ENCODE peak calls at places on chromosome 11, in four cellular contexts. P is neural progenitor cell, U is kidney, T is PC-3. A is an unnamed sample.

GRCh38 chr11:130162733-130163132 is 3.2 kb downstream of the ST14 start:
- DNase-seq in P (no peak), U (no peak), T (no peak), A (no peak)

GRCh38 chr11:65442952-65443351 is 20.4 kb downstream of the NEAT1 start:
- DNase-seq in P (no peak), U (peak; percentile 22), T (peak; percentile 2), A (peak; percentile 37)

GRCh38 chr11:61895046-61895717 is 3.8 kb upstream of the FADS3 start:
- DNase-seq in P (no peak), U (no peak), T (no peak), A (no peak)

GRCh38 chr11:14905104-14906033 is 13.3 kb upstream of the CYP2R1 start:
- DNase-seq in P (peak; percentile 67), U (peak; percentile 82), T (no peak), A (no peak)

GRCh38 chr11:123525511-123525918 is 95.4 kb downstream of the GRAMD1B start:
- DNase-seq in P (peak; percentile 39), U (no peak), T (no peak), A (no peak)

GRCh38 chr11:64531422-64531821 is 59.6 kb upstream of the SLC22A12 start:
- DNase-seq in P (no peak), U (peak; percentile 7), T (no peak), A (no peak)

GRCh38 chr11:128525411-128526243 is 61.7 kb downstream of the ETS1 start:
- DNase-seq in P (peak; percentile 60), U (no peak), T (peak; percentile 86), A (peak; percentile 44)

GRCh38 chr11:4636962-4637661 is at the start of gene OR51D1:
- DNase-seq in P (peak; percentile 86), U (peak; percentile 79), T (peak; percentile 73), A (peak; percentile 72)

GRCh38 chr11:102429691-102430090 is 22.9 kb downstream of the TMEM123 start:
- DNase-seq in P (no peak), U (no peak), T (no peak), A (no peak)

GRCh38 chr11:12769834-12770345 is 95.7 kb downstream of the TEAD1 start:
- DNase-seq in P (no peak), U (no peak), T (peak; percentile 82), A (peak; percentile 71)

GRCh38 chr11:15493066-15493465 is 378.3 kb downstream of the INSC start:
- DNase-seq in P (no peak), U (no peak), T (no peak), A (peak; percentile 33)

GRCh38 chr11:74479340-74480123 is 12.2 kb upstream of the KCNE3 start:
- DNase-seq in P (no peak), U (no peak), T (no peak), A (no peak)

GRCh38 chr11:59008942-59009341 is 69.7 kb downstream of the GLYATL1 start:
- DNase-seq in P (no peak), U (no peak), T (no peak), A (no peak)

GRCh38 chr11:134532176-134532920 is 120.3 kb upstream of the B3GAT1 start:
- DNase-seq in P (peak; percentile 71), U (peak; percentile 62), T (no peak), A (no peak)

GRCh38 chr11:11349870-11350325 is 3.2 kb downstream of the CSNK2A3 start:
- DNase-seq in P (no peak), U (no peak), T (peak; percentile 70), A (peak; percentile 50)

GRCh38 chr11:70872950-70873735 is 379.2 kb downstream of the SHANK2 start:
- DNase-seq in P (peak; percentile 36), U (no peak), T (no peak), A (no peak)

GRCh38 chr11:64206457-64207246 is at the start of gene FERMT3:
- DNase-seq in P (no peak), U (peak; percentile 90), T (no peak), A (no peak)

GRCh38 chr11:128498846-128499245 is 88.5 kb downstream of the ETS1 start:
- DNase-seq in P (no peak), U (no peak), T (no peak), A (peak; percentile 81)

GRCh38 chr11:64028398-64029115 is 7.2 kb upstream of the FLRT1 start:
- DNase-seq in P (peak; percentile 96), U (no peak), T (no peak), A (no peak)

DNA sequence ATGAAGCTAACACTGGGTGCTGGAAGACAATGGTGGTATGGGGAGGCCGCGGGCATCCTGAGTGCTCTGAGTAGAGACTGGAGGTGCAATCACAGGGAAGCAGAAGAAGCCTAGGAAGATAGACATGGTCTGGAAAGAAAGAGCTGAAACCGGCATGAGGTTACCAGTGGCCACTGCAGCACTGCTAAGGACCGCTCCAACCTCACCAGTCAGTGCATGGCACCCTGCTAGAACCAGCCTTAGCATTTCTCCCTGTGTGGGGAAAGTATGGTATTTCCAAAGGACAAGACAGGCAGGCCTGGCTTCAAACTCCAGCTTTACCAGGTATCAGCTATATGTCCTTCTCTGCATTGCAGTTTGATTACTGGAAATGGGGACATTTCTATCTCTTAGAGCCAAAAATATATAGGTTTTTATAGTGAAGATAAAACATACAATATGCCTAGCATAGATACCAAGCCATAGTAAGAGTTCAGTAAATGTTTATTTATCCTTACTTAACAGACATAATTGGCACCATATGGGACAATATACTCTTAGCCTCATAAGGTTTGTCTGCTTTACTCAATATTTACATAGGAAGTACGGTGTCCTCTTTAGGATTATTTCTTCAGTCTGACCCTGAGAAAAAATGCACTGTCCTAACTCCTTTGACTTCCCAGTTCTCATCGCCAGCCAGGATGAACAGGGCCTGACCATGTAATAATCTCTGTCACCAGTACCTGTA is 231.1 kb downstream of the TENM4 start:
- DNase-seq in P (no peak), U (no peak), T (peak; percentile 17), A (no peak)
- H3K27ac ChIP-seq in P (no peak overlapping the region), U (no peak overlapping the region), T (no peak overlapping the region), A (no peak overlapping the region)

DNA sequence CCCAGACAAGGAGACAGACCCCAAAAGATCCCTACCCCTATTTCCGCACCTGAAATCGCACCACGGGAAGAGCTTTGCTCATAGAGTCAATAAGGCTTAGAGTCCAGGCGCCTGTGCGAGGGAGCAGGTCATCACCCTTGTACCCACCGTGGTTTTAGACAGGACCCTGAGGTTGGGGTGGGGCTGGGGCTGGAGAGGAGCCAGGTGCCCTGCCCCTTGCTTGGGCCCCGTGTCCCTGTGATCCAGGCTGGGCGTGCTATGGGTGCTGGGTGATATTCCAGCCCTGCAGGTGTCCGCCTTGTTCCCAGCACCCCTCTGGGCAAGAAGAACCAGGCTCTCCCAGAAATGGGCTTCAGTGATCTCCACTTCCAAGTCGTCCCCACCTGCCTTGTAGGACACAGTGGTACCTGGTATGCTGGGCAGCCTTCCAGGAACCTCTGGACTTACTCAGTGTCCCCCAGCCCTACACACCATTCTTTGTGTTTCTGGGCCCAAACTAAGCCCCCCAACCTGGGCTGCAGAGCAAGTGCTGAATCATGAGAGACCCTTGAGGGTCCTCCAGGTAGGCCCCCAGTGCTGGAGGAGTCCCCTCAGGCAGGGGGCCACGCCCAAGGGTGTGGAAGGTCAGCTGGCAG is 4.5 kb downstream of the CD81 start:
- DNase-seq in P (no peak), U (peak; percentile 77), T (no peak), A (no peak)
- H3K27ac ChIP-seq in P (no peak overlapping the region), U (peak overlapping the region; percentile 89), T (no peak overlapping the region), A (no peak overlapping the region)

DNA sequence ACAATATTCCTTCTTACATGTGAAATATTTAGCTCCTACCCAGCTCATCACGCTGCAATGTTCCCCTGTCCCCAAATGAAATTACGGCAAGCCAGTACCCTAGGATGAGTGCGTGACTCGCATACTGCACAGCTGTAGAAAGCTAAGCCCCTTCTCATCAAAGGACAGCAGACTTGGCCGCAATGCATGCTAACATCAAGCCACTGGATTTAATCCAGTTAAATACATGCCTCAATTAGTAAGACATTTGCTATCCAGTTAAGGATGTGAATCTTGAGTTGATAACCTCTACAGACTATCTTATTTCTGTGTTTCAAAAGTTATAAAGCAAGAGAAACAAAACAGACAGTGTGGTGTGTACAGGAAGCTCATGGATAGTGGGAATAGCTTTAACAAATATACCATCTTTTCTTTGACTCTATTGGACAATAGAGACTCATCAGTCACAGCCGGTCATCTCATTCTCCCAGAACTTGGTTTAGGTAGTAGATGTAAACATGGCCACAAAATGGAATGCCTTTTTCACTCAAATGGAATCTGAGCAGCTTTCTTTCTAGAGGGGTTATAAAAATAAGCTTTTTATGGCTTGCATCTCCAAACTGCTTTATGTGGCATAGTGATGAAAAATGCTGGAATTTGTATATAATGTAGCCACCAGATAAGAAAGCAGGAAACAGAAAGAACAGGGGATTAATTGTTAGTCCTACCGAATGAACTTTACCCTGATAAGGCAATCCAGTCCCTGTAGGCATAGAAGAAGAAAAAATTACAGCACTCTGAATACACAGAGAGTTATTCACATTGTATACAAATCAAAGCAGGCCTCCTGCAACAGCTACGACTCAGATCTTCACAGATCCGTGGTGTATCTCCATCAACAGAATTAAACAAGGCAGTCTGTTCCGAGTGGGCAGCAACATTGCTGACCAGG is 224.1 kb downstream of the CADM1 start:
- DNase-seq in P (no peak), U (no peak), T (no peak), A (no peak)
- H3K27ac ChIP-seq in P (no peak overlapping the region), U (no peak overlapping the region), T (no peak overlapping the region), A (no peak overlapping the region)

GRCh38 chr11:73382183-73382582 is 6.0 kb downstream of the RELT start:
- DNase-seq in P (no peak), U (no peak), T (no peak), A (no peak)

GRCh38 chr11:73380897-73381410 is 4.8 kb downstream of the RELT start:
- DNase-seq in P (peak; percentile 17), U (no peak), T (no peak), A (no peak)

GRCh38 chr11:73379189-73379880 is 3.1 kb downstream of the RELT start:
- DNase-seq in P (no peak), U (no peak), T (peak; percentile 35), A (no peak)

GRCh38 chr11:73381589-73381988 is 5.4 kb downstream of the RELT start:
- DNase-seq in P (no peak), U (no peak), T (no peak), A (no peak)

GRCh38 chr11:73380321-73380720 is 4.1 kb downstream of the RELT start:
- DNase-seq in P (no peak), U (no peak), T (no peak), A (no peak)
- H3K27ac ChIP-seq in P (no peak overlapping the region), U (no peak overlapping the region), T (no peak overlapping the region), A (no peak overlapping the region)

GRCh38 chr11:23755769-23756168 is 741.1 kb upstream of the LUZP2 start:
- DNase-seq in P (no peak), U (no peak), T (no peak), A (no peak)
- H3K27ac ChIP-seq in P (no peak overlapping the region), U (no peak overlapping the region), T (no peak overlapping the region), A (no peak overlapping the region)

GRCh38 chr11:66529069-66529468 is 16.8 kb downstream of the ZDHHC24 start:
- DNase-seq in P (no peak), U (no peak), T (no peak), A (no peak)

GRCh38 chr11:66524304-66525040 is 14.0 kb downstream of the BBS1 start:
- DNase-seq in P (no peak), U (no peak), T (no peak), A (no peak)

GRCh38 chr11:66523611-66524010 is 13.2 kb downstream of the BBS1 start:
- DNase-seq in P (no peak), U (peak; percentile 42), T (no peak), A (no peak)
- H3K27ac ChIP-seq in P (no peak overlapping the region), U (no peak overlapping the region), T (no peak overlapping the region), A (no peak overlapping the region)

A was measured in brain microvascular endothelial cell.